ENCODE peak calls at places on chromosomes 6 and 20, in ten cellular contexts. Q is heart right ventricle, E is tibial nerve, S is NT2/D1, T is astrocyte, Z is tibial artery, G is HepG2, F is psoas muscle, K is stomach, O is adrenal gland. J is an unnamed sample. For H3K4me1, H3K27me3 and H3K9me3, the result is how much of the 10 kb centered on the place peaks cover.

GRCh38 chr20:20410678-20411077 is 42.8 kb downstream of the INSM1 start:
- DNase-seq in E (no peak), Q (peak), T (peak), G (no peak), S (peak), K (peak), Z (no peak), F (no peak), O (no peak), J (no peak)

GRCh38 chr6:144953552-144954240 is 668.6 kb downstream of the UTRN start:
- DNase-seq in S (no peak), Q (no peak), T (peak), O (no peak), G (no peak), K (no peak), Z (no peak), E (no peak), F (no peak), J (no peak)

GRCh38 chr6:88975369-88975768 is 12.0 kb upstream of the RNGTT start:
- DNase-seq in O (no peak), S (no peak), Q (no peak), T (no peak), K (no peak), G (no peak), Z (no peak), E (no peak), F (no peak), J (no peak)

GRCh38 chr6:71248306-71248705 is 40.3 kb upstream of the OGFRL1 start:
- DNase-seq in E (no peak), K (no peak), G (peak), Q (no peak), F (no peak), O (no peak), Z (no peak), T (peak), S (peak), J (no peak)

GRCh38 chr20:38148328-38149102 is 16.6 kb downstream of the TGM2 start:
- DNase-seq in G (no peak), F (no peak), Q (no peak), T (no peak), K (no peak), O (no peak), Z (no peak), E (no peak), S (no peak), J (no peak)

GRCh38 chr20:63366658-63367360 is 5.7 kb upstream of the CHRNA4 start:
- DNase-seq in O (no peak), S (no peak), F (no peak), Z (no peak), K (no peak), E (no peak), Q (peak), T (no peak), G (no peak), J (no peak)

GRCh38 chr20:20487811-20488210 is 119.9 kb downstream of the INSM1 start:
- DNase-seq in Q (no peak), O (no peak), G (no peak), E (no peak), T (peak), S (no peak), Z (no peak), F (no peak), K (no peak), J (no peak)

GRCh38 chr6:8335371-8335770 is 100.0 kb downstream of the SLC35B3 start:
- DNase-seq in G (no peak), K (no peak), E (no peak), T (no peak), S (no peak), F (no peak), Q (no peak), O (no peak), Z (no peak), J (no peak)

GRCh38 chr20:10660661-10661060 is 13.1 kb downstream of the JAG1 start:
- DNase-seq in Q (no peak), E (no peak), O (no peak), F (peak), T (no peak), S (no peak), Z (peak), G (no peak), K (no peak), J (no peak)

GRCh38 chr6:38542031-38542430 is 97.7 kb downstream of the BTBD9 start:
- DNase-seq in S (no peak), F (no peak), K (no peak), O (no peak), T (peak), E (no peak), Z (no peak), Q (no peak), G (no peak), J (no peak)

GRCh38 chr20:9427430-9427829 is 87.0 kb upstream of the LAMP5 start:
- DNase-seq in F (no peak), E (no peak), G (no peak), S (no peak), T (no peak), Z (no peak), Q (no peak), K (no peak), O (no peak), J (no peak)

GRCh38 chr6:3946779-3947178 is 97.6 kb downstream of the FAM50B start:
- DNase-seq in O (no peak), G (no peak), Q (no peak), F (no peak), K (no peak), Z (no peak), E (no peak), S (no peak), T (no peak), J (no peak)

GRCh38 chr20:2713285-2713684 is 20.7 kb downstream of the EBF4 start:
- DNase-seq in S (no peak), O (no peak), F (no peak), E (no peak), K (no peak), Q (no peak), Z (no peak), T (no peak), G (peak), J (no peak)

GRCh38 chr6:138945354-138945753 is 42.7 kb downstream of the REPS1 start:
- DNase-seq in E (no peak), Z (no peak), O (no peak), K (no peak), F (no peak), G (peak), Q (no peak), T (no peak), S (peak), J (no peak)

GRCh38 chr6:53483423-53484353 is 61.2 kb downstream of the GCLC start:
- DNase-seq in Q (peak), O (peak), E (peak), T (no peak), Z (no peak), F (peak), G (peak), K (no peak), S (no peak), J (peak)

GRCh38 chr20:840858-841567 is 7.5 kb downstream of the FAM110A start:
- DNase-seq in Z (no peak), G (peak), O (no peak), K (peak), T (no peak), S (no peak), E (no peak), Q (no peak), F (no peak), J (peak)

GRCh38 chr20:33675127-33675954 is 1.1 kb upstream of the NECAB3 start:
- DNase-seq in Q (no peak), K (no peak), E (peak), Z (peak), F (no peak), T (no peak), G (no peak), O (peak), S (no peak), J (no peak)

GRCh38 chr6:84588697-84589080 is 175.7 kb downstream of the TBX18 start:
- DNase-seq in F (no peak), E (no peak), T (no peak), K (no peak), G (no peak), O (no peak), Z (no peak), Q (no peak), S (no peak), J (no peak)

GRCh38 chr6:163412345-163412744 is 2.2 kb upstream of the QKI start:
- DNase-seq in O (no peak), F (no peak), E (no peak), S (no peak), Z (no peak), Q (no peak), T (no peak), K (no peak), G (no peak), J (no peak)

GRCh38 chr6:161462148-161462547 is 188.3 kb upstream of the AGPAT4 start:
- DNase-seq in G (no peak), S (no peak), E (no peak), O (no peak), F (no peak), Q (no peak), K (no peak), Z (no peak), T (peak), J (no peak)

GRCh38 chr20:62143976-62144825 is 632 bp downstream of the SS18L1 start:
- DNase-seq in E (peak), O (peak), Q (peak), S (no peak), Z (peak), K (peak), F (peak), T (peak), G (peak), J (peak)

GRCh38 chr6:40124924-40125323 is 190.7 kb upstream of the MOCS1 start:
- DNase-seq in Z (no peak), T (no peak), K (no peak), E (no peak), F (no peak), O (no peak), Q (no peak), G (no peak), S (no peak), J (no peak)

GRCh38 chr20:58776109-58776508 is 74.6 kb downstream of the GNAS-AS1 start:
- DNase-seq in Q (no peak), F (no peak), K (no peak), T (no peak), S (no peak), G (no peak), E (no peak), O (no peak), Z (no peak), J (no peak)

GRCh38 chr6:129209355-129209754 is 326.4 kb downstream of the LAMA2 start:
- DNase-seq in E (no peak), T (no peak), Q (no peak), O (no peak), F (no peak), Z (no peak), S (no peak), G (no peak), K (no peak), J (no peak)

GRCh38 chr20:36571564-36572504 is 1.6 kb upstream of the TGIF2 start:
- DNase-seq in O (no peak), S (peak), Z (no peak), T (no peak), F (no peak), G (peak), K (no peak), E (no peak), Q (no peak), J (no peak)

GRCh38 chr20:52047811-52048302 is 143.7 kb downstream of the ZFP64 start:
- DNase-seq in K (no peak), O (no peak), Z (no peak), Q (no peak), E (no peak), F (no peak), T (peak), G (no peak), S (peak), J (no peak)

GRCh38 chr6:112744827-112745226 is 397.7 kb downstream of the RFPL4B start:
- DNase-seq in G (no peak), Q (no peak), O (no peak), Z (no peak), F (no peak), K (no peak), T (no peak), S (no peak), E (no peak), J (no peak)

GRCh38 chr6:122438975-122439374 is 32.6 kb downstream of the SERINC1 start:
- DNase-seq in F (no peak), Q (no peak), S (no peak), K (no peak), O (no peak), Z (no peak), E (no peak), G (no peak), T (no peak), J (no peak)

GRCh38 chr6:26157838-26158580 is 70.8 kb downstream of the HFE start:
- DNase-seq in G (peak), K (peak), T (peak), S (peak), Q (peak), E (peak), O (peak), Z (peak), F (peak), J (peak)

GRCh38 chr20:10093087-10093591 is 58.4 kb downstream of the ANKEF1 start:
- DNase-seq in K (no peak), F (no peak), S (no peak), Z (no peak), T (peak), O (peak), G (no peak), E (no peak), Q (no peak), J (no peak)

GRCh38 chr6:50720623-50721022 is 7.3 kb downstream of the TFAP2D start:
- DNase-seq in F (no peak), Q (no peak), O (no peak), G (no peak), E (no peak), S (no peak), T (no peak), Z (no peak), K (no peak), J (no peak)

GRCh38 chr20:18056174-18057105 is 1.3 kb downstream of the OVOL2 start:
- DNase-seq in O (no peak), K (peak), E (no peak), Z (no peak), Q (no peak), S (no peak), T (no peak), G (no peak), F (no peak), J (no peak)
- H3K4me1 ChIP-seq in O (under half), K (half or more), E (under half), Z (under half), Q (under half), S (under half), T (under half), G (under half), F (under half), J (under half)

DNA sequence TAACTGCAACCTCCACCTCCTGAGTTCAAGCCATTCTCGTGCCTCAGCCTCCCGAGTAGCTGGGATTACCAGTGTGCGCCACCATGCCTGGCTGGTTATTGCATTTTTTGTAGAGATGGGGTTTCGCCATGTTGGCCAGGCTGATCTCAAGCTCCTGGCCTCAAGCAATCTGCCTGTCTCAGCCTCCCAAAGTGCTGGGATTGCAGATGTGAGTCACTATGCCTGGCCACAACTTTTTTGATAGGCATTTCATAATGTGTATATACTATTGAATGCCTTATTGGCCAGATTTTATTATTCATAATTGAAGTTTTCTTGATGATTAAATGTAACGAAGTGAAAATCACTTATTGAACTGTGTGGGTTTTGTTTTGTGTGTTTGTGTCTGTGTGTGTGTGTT is 27.9 kb downstream of the FIG4 start:
- DNase-seq in S (no peak), Q (no peak), F (no peak), K (no peak), G (no peak), O (no peak), T (no peak), Z (no peak), E (no peak), J (no peak)
- H3K27me3 ChIP-seq in S (under half), Q (under half), F (under half), K (under half), G (under half), O (under half), T (under half), Z (under half), E (under half), J (under half)

GRCh38 chr6:370555-370954 is 21.0 kb upstream of the IRF4 start:
- DNase-seq in S (no peak), Q (no peak), O (no peak), G (no peak), Z (peak), E (no peak), F (no peak), T (no peak), K (no peak), J (no peak)
- H3K9me3 ChIP-seq in S (under half), Q (under half), O (under half), G (under half), Z (under half), E (under half), F (under half), T (under half), K (under half), J (under half)

GRCh38 chr6:46998436-46999017 is 43.6 kb downstream of the ADGRF1 start:
- DNase-seq in T (peak), F (no peak), Q (no peak), G (no peak), O (no peak), E (no peak), Z (no peak), S (no peak), K (no peak), J (no peak)
- H3K4me1 ChIP-seq in T (under half), F (under half), Q (under half), G (under half), O (under half), E (under half), Z (under half), S (under half), K (under half), J (under half)

GRCh38 chr20:46013826-46014516 is 5.3 kb downstream of the MMP9 start:
- DNase-seq in Q (peak), O (peak), E (peak), T (no peak), F (peak), S (no peak), Z (no peak), G (peak), K (peak), J (no peak)
- H3K27me3 ChIP-seq in Q (half or more), O (under half), E (under half), T (half or more), F (under half), S (under half), Z (half or more), G (under half), K (half or more), J (under half)

J was measured in prostate gland.